ENCODE peak calls at places on chromosome 21, in four cellular contexts. One of them, this sample, is unnamed.

GRCh38 chr21:37208056-37208705 is 59.0 kb downstream of the VPS26C start:
- DNase-seq in HepG2: peak
- DNase-seq in K562: peak
- DNase-seq in GM12878: peak
- DNase-seq in this sample: no peak

GRCh38 chr21:42524341-42525227 is 10.9 kb downstream of the SLC37A1 start:
- DNase-seq in HepG2: peak
- DNase-seq in K562: no peak
- DNase-seq in GM12878: peak
- DNase-seq in this sample: peak

GRCh38 chr21:39373634-39374033 is 24.7 kb upstream of the HMGN1 start:
- DNase-seq in HepG2: peak
- DNase-seq in K562: no peak
- DNase-seq in GM12878: no peak
- DNase-seq in this sample: no peak

GRCh38 chr21:38249256-38249655 is 7.5 kb upstream of the KCNJ15 start:
- DNase-seq in HepG2: no peak
- DNase-seq in K562: no peak
- DNase-seq in GM12878: peak
- DNase-seq in this sample: no peak

GRCh38 chr21:31201548-31201947 is 142.5 kb downstream of the TIAM1 start:
- DNase-seq in HepG2: no peak
- DNase-seq in K562: no peak
- DNase-seq in GM12878: peak
- DNase-seq in this sample: no peak

GRCh38 chr21:42570362-42570761 is 56.7 kb downstream of the SLC37A1 start:
- DNase-seq in HepG2: no peak
- DNase-seq in K562: no peak
- DNase-seq in GM12878: no peak
- DNase-seq in this sample: no peak

GRCh38 chr21:36544545-36544944 is 64.6 kb upstream of the CLDN14 start:
- DNase-seq in HepG2: no peak
- DNase-seq in K562: no peak
- DNase-seq in GM12878: no peak
- DNase-seq in this sample: no peak

GRCh38 chr21:28068455-28069358 is 924.0 kb downstream of the LTN1 start:
- DNase-seq in HepG2: no peak
- DNase-seq in K562: no peak
- DNase-seq in GM12878: no peak
- DNase-seq in this sample: no peak

GRCh38 chr21:43352138-43352537 is 74.8 kb downstream of the SIK1 start:
- DNase-seq in HepG2: no peak
- DNase-seq in K562: no peak
- DNase-seq in GM12878: no peak
- DNase-seq in this sample: no peak

GRCh38 chr21:43591468-43592050 is 67.7 kb downstream of the HSF2BP start:
- DNase-seq in HepG2: peak
- DNase-seq in K562: no peak
- DNase-seq in GM12878: no peak
- DNase-seq in this sample: no peak

GRCh38 chr21:39669485-39669884 is 56.7 kb downstream of the B3GALT5 start:
- DNase-seq in HepG2: no peak
- DNase-seq in K562: no peak
- DNase-seq in GM12878: no peak
- DNase-seq in this sample: no peak

GRCh38 chr21:18893411-18893810 is 489.8 kb upstream of the TMPRSS15 start:
- DNase-seq in HepG2: no peak
- DNase-seq in K562: no peak
- DNase-seq in GM12878: no peak
- DNase-seq in this sample: no peak

GRCh38 chr21:44874497-44875331 is 1.2 kb upstream of the PTTG1IP start:
- DNase-seq in HepG2: no peak
- DNase-seq in K562: no peak
- DNase-seq in GM12878: no peak
- DNase-seq in this sample: peak

GRCh38 chr21:38402795-38403194 is 95.5 kb downstream of the ERG start:
- DNase-seq in HepG2: no peak
- DNase-seq in K562: no peak
- DNase-seq in GM12878: no peak
- DNase-seq in this sample: no peak

GRCh38 chr21:35925497-35925896 is 134.8 kb downstream of the SETD4 start:
- DNase-seq in HepG2: peak
- DNase-seq in K562: peak
- DNase-seq in GM12878: no peak
- DNase-seq in this sample: no peak

GRCh38 chr21:31182231-31183129 is 144.2 kb upstream of the KRTAP19-8 start:
- DNase-seq in HepG2: no peak
- DNase-seq in K562: no peak
- DNase-seq in GM12878: no peak
- DNase-seq in this sample: no peak

GRCh38 chr21:29256125-29256895 is 42.4 kb upstream of the BACH1 start:
- DNase-seq in HepG2: no peak
- DNase-seq in K562: no peak
- DNase-seq in GM12878: no peak
- DNase-seq in this sample: no peak

DNA sequence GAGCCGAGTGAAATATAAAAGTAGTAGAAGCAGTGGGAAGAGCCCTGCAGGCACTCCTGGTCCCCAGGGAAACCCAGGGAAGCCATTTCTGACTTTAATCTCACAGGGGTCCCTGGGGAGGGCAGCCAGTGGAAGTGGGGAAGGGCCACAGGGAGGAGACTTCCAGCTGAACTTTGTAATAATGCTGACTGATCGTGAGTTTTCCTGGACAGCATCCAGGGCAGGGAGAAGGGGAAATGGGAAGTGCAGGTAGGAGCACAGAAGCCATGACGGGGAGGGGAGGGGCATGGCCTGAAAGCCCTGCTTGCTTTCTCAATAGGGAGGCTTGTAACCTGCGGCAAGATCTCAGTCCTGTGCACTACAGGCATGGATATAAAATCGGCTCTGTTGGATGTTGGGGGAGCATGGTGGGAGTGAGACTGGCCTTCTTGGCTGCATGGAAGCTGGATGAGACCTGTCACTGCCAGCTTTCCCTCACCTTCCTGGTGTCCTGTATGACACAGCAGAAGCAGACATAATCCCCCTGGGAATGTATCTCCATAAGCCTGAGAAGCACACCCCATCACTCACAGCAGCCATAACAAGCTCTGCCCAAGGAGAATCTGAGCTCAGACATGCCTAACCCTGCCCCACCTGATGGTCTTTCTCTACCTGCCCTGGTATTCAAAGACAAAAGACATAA is 15.1 kb upstream of the MX1 start:
- DNase-seq in HepG2: no peak
- DNase-seq in K562: no peak
- DNase-seq in GM12878: no peak
- DNase-seq in this sample: no peak
- TF ChIP-seq ESRRA in HepG2: no peak
- TF ChIP-seq ESRRA in K562: no peak
- TF ChIP-seq ESRRA in GM12878: no peak
- TF ChIP-seq ESRRA in this sample: no peak

GRCh38 chr21:34807881-34808568 is 139.2 kb downstream of the CLIC6 start:
- DNase-seq in HepG2: no peak
- DNase-seq in K562: no peak
- DNase-seq in GM12878: no peak
- DNase-seq in this sample: no peak
- TF ChIP-seq CBFB in HepG2: no peak
- TF ChIP-seq CBFB in K562: no peak
- TF ChIP-seq CBFB in GM12878: peak
- TF ChIP-seq CBFB in this sample: no peak

GRCh38 chr21:16608209-16608830 is 878.5 kb downstream of the USP25 start:
- DNase-seq in HepG2: peak
- DNase-seq in K562: no peak
- DNase-seq in GM12878: no peak
- DNase-seq in this sample: no peak

GRCh38 chr21:16605588-16605987 is 875.8 kb downstream of the USP25 start:
- DNase-seq in HepG2: no peak
- DNase-seq in K562: no peak
- DNase-seq in GM12878: no peak
- DNase-seq in this sample: no peak
- TF ChIP-seq ETV6 in HepG2: no peak
- TF ChIP-seq ETV6 in K562: no peak
- TF ChIP-seq ETV6 in GM12878: no peak
- TF ChIP-seq ETV6 in this sample: no peak

DNA sequence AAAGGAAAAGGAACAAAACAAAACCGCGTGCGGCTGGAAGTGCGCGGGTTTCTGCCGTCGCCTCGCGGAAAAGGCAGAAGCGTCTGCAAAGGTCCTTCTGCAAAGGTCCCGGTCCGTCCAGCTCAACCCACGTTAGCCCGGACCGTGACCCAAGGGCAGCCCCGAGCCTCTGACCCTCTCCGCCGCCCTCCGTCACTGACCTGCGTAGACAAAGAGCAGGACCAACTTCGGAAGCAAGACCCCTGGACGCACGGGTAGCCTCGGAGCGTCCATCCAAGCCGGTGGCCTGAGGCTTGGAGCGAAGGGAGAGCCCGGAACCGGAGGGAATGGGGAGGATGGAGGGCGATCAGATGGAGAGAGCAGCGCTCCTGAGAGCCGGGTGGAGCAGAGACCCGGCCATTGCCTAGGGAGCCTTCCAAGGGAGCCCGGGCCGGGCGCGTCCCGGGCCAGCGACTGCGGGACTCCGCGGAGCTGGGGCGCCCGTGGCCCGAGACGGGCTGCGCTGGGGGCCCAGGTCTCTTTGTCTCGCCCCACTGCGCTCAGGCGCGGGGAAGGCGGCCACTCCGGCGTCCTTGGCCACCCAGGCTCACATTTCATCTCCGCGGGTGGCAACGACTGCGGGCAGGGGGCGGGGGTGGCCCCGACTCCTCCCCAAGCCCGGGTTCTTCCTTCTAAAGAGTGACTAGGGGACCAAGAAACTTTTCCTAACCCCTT is at the start of gene CYYR1:
- DNase-seq in HepG2: no peak
- DNase-seq in K562: no peak
- DNase-seq in GM12878: no peak
- DNase-seq in this sample: peak
- TF ChIP-seq ESRRA in HepG2: no peak
- TF ChIP-seq ESRRA in K562: no peak
- TF ChIP-seq ESRRA in GM12878: no peak
- TF ChIP-seq ESRRA in this sample: no peak

GRCh38 chr21:33383056-33383888 is 19.9 kb upstream of the IFNGR2 start:
- DNase-seq in HepG2: peak
- DNase-seq in K562: peak
- DNase-seq in GM12878: peak
- DNase-seq in this sample: no peak
- TF ChIP-seq CBFB in HepG2: peak
- TF ChIP-seq CBFB in K562: no peak
- TF ChIP-seq CBFB in GM12878: peak
- TF ChIP-seq CBFB in this sample: no peak

GRCh38 chr21:45926281-45926680 is 55.3 kb upstream of the COL6A1 start:
- DNase-seq in HepG2: no peak
- DNase-seq in K562: no peak
- DNase-seq in GM12878: no peak
- DNase-seq in this sample: no peak

GRCh38 chr21:45921917-45922316 is 59.7 kb upstream of the COL6A1 start:
- DNase-seq in HepG2: no peak
- DNase-seq in K562: no peak
- DNase-seq in GM12878: no peak
- DNase-seq in this sample: no peak

GRCh38 chr21:45922648-45923047 is 58.9 kb upstream of the COL6A1 start:
- DNase-seq in HepG2: no peak
- DNase-seq in K562: no peak
- DNase-seq in GM12878: no peak
- DNase-seq in this sample: no peak

GRCh38 chr21:45920824-45921600 is 60.6 kb upstream of the COL6A1 start:
- DNase-seq in HepG2: no peak
- DNase-seq in K562: no peak
- DNase-seq in GM12878: no peak
- DNase-seq in this sample: no peak

DNA sequence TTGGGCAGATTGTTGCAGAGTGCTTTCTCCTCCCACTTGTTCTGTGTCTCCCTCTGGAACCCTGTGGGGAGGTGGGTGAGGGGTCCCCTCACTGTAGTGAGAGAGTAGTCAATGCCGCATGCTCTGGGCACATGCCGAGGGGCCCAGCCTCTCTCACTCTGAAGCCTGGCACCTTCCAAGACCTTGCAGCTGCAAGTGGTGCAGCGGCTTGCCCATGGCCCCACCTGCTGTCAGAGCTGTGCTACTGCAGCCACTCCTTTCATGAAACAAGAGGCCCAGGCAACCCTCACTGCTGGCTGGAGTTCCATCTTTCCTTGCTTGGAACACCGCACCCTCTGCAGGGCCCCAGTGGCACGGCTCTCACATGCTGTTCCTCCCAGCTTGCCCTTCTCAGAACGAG is 58.4 kb upstream of the COL6A1 start:
- DNase-seq in HepG2: peak
- DNase-seq in K562: peak
- DNase-seq in GM12878: no peak
- DNase-seq in this sample: peak
- TF ChIP-seq ETV6 in HepG2: no peak
- TF ChIP-seq ETV6 in K562: no peak
- TF ChIP-seq ETV6 in GM12878: no peak
- TF ChIP-seq ETV6 in this sample: no peak

This sample was measured in WTC11.